ENCODE peak calls at places on chromosomes 3 and 15, in four cellular contexts. F is CD4-positive, alpha-beta T cell; P is A549; M is NCI-H2171. E is an unnamed sample.
A peak's percentile ranks its signal among the peaks of the same experiment; 100 is the strongest.

GRCh38 chr3:20173844-20174410 is 12.1 kb downstream of the SGO1 start:
- DNase-seq in F (no peak), P (no peak), M (peak; percentile 64), E (no peak)

GRCh38 chr15:62254137-62254934 is 89.3 kb upstream of the C2CD4B start:
- DNase-seq in F (peak; percentile 40), P (peak; percentile 64), M (peak; percentile 40), E (no peak)

GRCh38 chr3:29708884-29709283 is 428.0 kb downstream of the RBMS3 start:
- DNase-seq in F (no peak), P (no peak), M (no peak), E (no peak)

GRCh38 chr3:53342353-53342752 is 5.0 kb downstream of the DCP1A start:
- DNase-seq in F (no peak), P (peak; percentile 25), M (no peak), E (no peak)

GRCh38 chr3:127448161-127448561 is 142.4 kb downstream of the TPRA1 start:
- DNase-seq in F (no peak), P (no peak), M (no peak), E (no peak)

GRCh38 chr3:42872718-42873117 is 3.0 kb downstream of the CYP8B1 start:
- DNase-seq in F (no peak), P (no peak), M (no peak), E (no peak)

GRCh38 chr3:172869356-172869755 is 118.8 kb downstream of the ECT2 start:
- DNase-seq in F (no peak), P (peak; percentile 9), M (peak; percentile 56), E (no peak)

GRCh38 chr15:48360841-48361240 is 29.6 kb downstream of the DUT start:
- DNase-seq in F (no peak), P (peak; percentile 41), M (no peak), E (no peak)

GRCh38 chr3:54905230-54905888 is 22.5 kb downstream of the LRTM1 start:
- DNase-seq in F (no peak), P (no peak), M (no peak), E (no peak)

GRCh38 chr3:131596884-131597283 is 94.1 kb upstream of the MRPL3 start:
- DNase-seq in F (no peak), P (no peak), M (no peak), E (no peak)

GRCh38 chr15:39828374-39828931 is 45.8 kb upstream of the FSIP1 start:
- DNase-seq in F (no peak), P (no peak), M (peak; percentile 27), E (no peak)

GRCh38 chr3:72593881-72594397 is 254.3 kb downstream of the SHQ1 start:
- DNase-seq in F (no peak), P (no peak), M (no peak), E (no peak)

GRCh38 chr3:55988905-55989304 is 479.4 kb downstream of the ERC2 start:
- DNase-seq in F (no peak), P (no peak), M (no peak), E (no peak)

GRCh38 chr3:177177670-177178295 is 19.5 kb downstream of the TBL1XR1 start:
- DNase-seq in F (no peak), P (no peak), M (no peak), E (no peak)

GRCh38 chr3:117633207-117633606 is 923.6 kb downstream of the TUSC7 start:
- DNase-seq in F (no peak), P (no peak), M (no peak), E (no peak)

GRCh38 chr3:168094877-168095610 is 680 bp downstream of the GOLIM4 start:
- DNase-seq in F (no peak), P (peak; percentile 71), M (peak; percentile 51), E (no peak)

GRCh38 chr3:105304487-105304886 is 62.2 kb upstream of the ALCAM start:
- DNase-seq in F (no peak), P (no peak), M (no peak), E (no peak)

GRCh38 chr3:17577795-17578520 is 164.5 kb downstream of the TBC1D5 start:
- DNase-seq in F (no peak), P (no peak), M (no peak), E (no peak)

GRCh38 chr15:38652183-38652794 is 87.7 kb upstream of the RASGRP1 start:
- DNase-seq in F (no peak), P (no peak), M (no peak), E (no peak)

GRCh38 chr3:22713936-22714335 is 489.2 kb upstream of the UBE2E2 start:
- DNase-seq in F (no peak), P (peak; percentile 64), M (no peak), E (no peak)

GRCh38 chr15:75508741-75509532 is 57.4 kb upstream of the SIN3A start:
- DNase-seq in F (no peak), P (peak; percentile 70), M (no peak), E (no peak)

GRCh38 chr15:90942354-90943120 is 7.5 kb downstream of the UNC45A start:
- DNase-seq in F (no peak), P (no peak), M (no peak), E (no peak)